ENCODE peak calls at places on chromosomes 1 and 21, in eight cellular contexts. J, Y, R, N, X, I, W and V are unnamed samples.
A peak's percentile ranks its signal among the peaks of the same experiment; 100 is the strongest.

GRCh38 chr1:42922687-42923366 is 35.8 kb downstream of the SLC2A1 start:
- DNase-seq in Y (peak; percentile 74), I (peak; percentile 51), N (no peak), J (peak; percentile 75), W (peak; percentile 46), X (peak; percentile 77), R (no peak), V (peak; percentile 81)

GRCh38 chr1:241356519-241357365 is at the start of gene RGS7:
- DNase-seq in R (peak; percentile 63), J (peak; percentile 85), X (peak; percentile 88), I (peak; percentile 62), N (peak; percentile 53), Y (peak; percentile 54), W (peak; percentile 74), V (peak; percentile 89)

GRCh38 chr1:205963352-205963751 is 20.1 kb upstream of the SLC26A9 start:
- DNase-seq in I (no peak), J (no peak), Y (no peak), W (no peak), X (peak; percentile 83), R (no peak), N (no peak), V (no peak)

GRCh38 chr21:38623552-38623951 is 125.3 kb upstream of the ERG start:
- DNase-seq in J (no peak), X (no peak), I (no peak), Y (no peak), R (no peak), N (no peak), W (no peak), V (no peak)

GRCh38 chr1:156143765-156144489 is 9.5 kb upstream of the SEMA4A start:
- DNase-seq in N (no peak), I (no peak), X (no peak), W (no peak), R (no peak), Y (no peak), J (no peak), V (no peak)

GRCh38 chr1:195428927-195429326 is 1179.3 kb downstream of the KCNT2 start:
- DNase-seq in N (no peak), I (no peak), J (no peak), Y (no peak), W (no peak), R (no peak), X (no peak), V (no peak)

GRCh38 chr1:20834192-20834591 is 47.1 kb upstream of the HP1BP3 start:
- DNase-seq in X (no peak), R (no peak), J (no peak), I (no peak), W (no peak), Y (no peak), N (no peak), V (no peak)

GRCh38 chr1:86616871-86617270 is 70.0 kb downstream of the CLCA4 start:
- DNase-seq in N (no peak), W (no peak), X (no peak), Y (no peak), J (no peak), R (no peak), I (no peak), V (no peak)

GRCh38 chr1:33872681-33873080 is 8.8 kb downstream of the HMGB4 start:
- DNase-seq in N (no peak), W (no peak), X (peak; percentile 43), R (no peak), I (no peak), J (no peak), Y (no peak), V (no peak)

GRCh38 chr1:110203021-110203661 is 7.0 kb upstream of the KCNC4 start:
- DNase-seq in W (peak; percentile 37), I (peak; percentile 75), R (no peak), N (no peak), Y (peak; percentile 59), X (peak; percentile 73), J (peak; percentile 75), V (peak; percentile 78)

GRCh38 chr1:56225964-56226594 is 353.3 kb downstream of the PLPP3 start:
- DNase-seq in J (no peak), I (no peak), X (no peak), R (no peak), Y (no peak), W (no peak), N (no peak), V (no peak)